ENCODE peak calls at places on chromosomes 13 and 19, in four cellular contexts. S, B, Y and Z are unnamed samples. For H3K4me1, the result is how much of the 10 kb centered on the place peaks cover.

GRCh38 chr19:18557474-18558201 is at the start of gene KXD1:
- DNase-seq in S (peak), B (peak), Y (peak), Z (peak)

GRCh38 chr13:96214804-96215445 is 125.0 kb downstream of the HS6ST3 start:
- DNase-seq in S (no peak), B (peak), Y (no peak), Z (no peak)

GRCh38 chr13:33369073-33369472 is 83.5 kb upstream of the STARD13 start:
- DNase-seq in S (no peak), B (no peak), Y (no peak), Z (no peak)

GRCh38 chr19:30722801-30723200 is 350.6 kb downstream of the ZNF536 start:
- DNase-seq in S (no peak), B (no peak), Y (no peak), Z (no peak)

GRCh38 chr13:52695856-52696255 is 43.2 kb downstream of the SUGT1 start:
- DNase-seq in S (no peak), B (no peak), Y (no peak), Z (no peak)

GRCh38 chr19:32018014-32018413 is 327.4 kb upstream of the ZNF507 start:
- DNase-seq in S (no peak), B (no peak), Y (no peak), Z (no peak)

GRCh38 chr19:18644144-18645034 is 7.6 kb downstream of the KLHL26 start:
- DNase-seq in S (no peak), B (peak), Y (no peak), Z (peak)

GRCh38 chr19:10418281-10419199 is 1.8 kb upstream of the PDE4A start:
- DNase-seq in S (no peak), B (peak), Y (no peak), Z (no peak)

GRCh38 chr19:37907735-37908066 is 693 bp downstream of the SIPA1L3 start:
- DNase-seq in S (no peak), B (no peak), Y (no peak), Z (no peak)

GRCh38 chr19:2648528-2648937 is 54.0 kb downstream of the GNG7 start:
- DNase-seq in S (peak), B (peak), Y (peak), Z (peak)

GRCh38 chr13:39370554-39370953 is 232.4 kb downstream of the LHFPL6 start:
- DNase-seq in S (no peak), B (no peak), Y (no peak), Z (no peak)

GRCh38 chr13:24746618-24747247 is 17.2 kb upstream of the RNF17 start:
- DNase-seq in S (no peak), B (no peak), Y (no peak), Z (no peak)
- H3K4me3 ChIP-seq in S (no peak), B (no peak), Y (no peak), Z (no peak)

GRCh38 chr13:25871389-25872125 is 180.3 kb downstream of the SHISA2 start:
- DNase-seq in S (no peak), B (no peak), Y (no peak), Z (no peak)
- H3K4me1 ChIP-seq in S (under half), B (under half), Y (under half), Z (under half)

DNA sequence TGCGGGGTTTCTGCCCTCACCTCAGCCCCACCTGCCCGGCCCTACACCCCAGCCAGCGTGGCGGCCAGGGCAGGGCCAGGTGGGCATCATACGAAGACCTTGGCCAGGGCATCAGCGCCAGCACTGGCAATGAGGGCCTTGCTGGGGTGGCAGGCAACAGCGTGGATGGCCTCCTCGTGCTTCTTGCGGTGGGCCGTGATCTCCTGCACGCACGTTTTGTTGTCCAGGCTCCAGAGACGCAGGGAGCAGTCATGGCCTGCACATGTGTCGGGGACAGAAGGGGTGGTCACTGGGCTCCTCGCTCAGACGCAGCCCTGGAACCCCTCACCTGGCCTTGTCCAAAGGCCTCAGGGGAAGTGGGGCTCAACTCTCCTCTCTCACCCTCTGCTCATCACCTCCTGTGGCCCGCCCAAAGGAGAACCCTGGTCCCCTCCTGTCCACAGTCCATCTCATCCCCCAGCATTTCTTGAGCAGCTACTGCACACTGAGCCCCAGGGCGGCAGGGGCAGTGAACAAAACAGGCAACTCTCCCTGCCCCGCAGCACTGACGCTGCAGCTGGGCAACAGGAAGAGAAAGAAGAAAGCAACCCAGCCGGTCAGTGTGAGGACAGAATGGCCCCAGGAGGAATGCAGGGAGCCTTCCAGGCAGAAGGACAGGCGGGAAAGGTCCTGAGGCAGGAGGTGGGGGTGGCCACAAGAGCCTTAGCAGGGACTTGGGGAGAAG is 3.8 kb upstream of the PRKD2 start:
- DNase-seq in S (no peak), B (no peak), Y (no peak), Z (no peak)
- H3K4me3 ChIP-seq in S (no peak), B (no peak), Y (no peak), Z (no peak)

GRCh38 chr13:95121516-95121915 is 179.7 kb downstream of the ABCC4 start:
- DNase-seq in S (no peak), B (no peak), Y (no peak), Z (no peak)

GRCh38 chr13:95115525-95115924 is 185.7 kb downstream of the ABCC4 start:
- DNase-seq in S (peak), B (no peak), Y (no peak), Z (no peak)

GRCh38 chr13:95120650-95121049 is 180.6 kb downstream of the ABCC4 start:
- DNase-seq in S (peak), B (no peak), Y (no peak), Z (no peak)

GRCh38 chr13:95117092-95117491 is 184.2 kb downstream of the ABCC4 start:
- DNase-seq in S (no peak), B (no peak), Y (no peak), Z (no peak)

GRCh38 chr13:95118541-95119324 is 182.5 kb downstream of the ABCC4 start:
- DNase-seq in S (no peak), B (no peak), Y (no peak), Z (no peak)
- H3K4me1 ChIP-seq in S (under half), B (under half), Y (under half), Z (under half)